ENCODE peak calls at places on chromosomes 6 and 20, in eight cellular contexts. Z is thoracic aorta, E is lower lobe of right lung, H is A549, O is left ventricle myocardium inferior, M is breast epithelium, N is left lung, W is prostate gland. L is an unnamed sample.

GRCh38 chr6:34934516-34934915 is 45.5 kb downstream of the ANKS1A start:
- DNase-seq in Z (peak; percentile 64), E (peak; percentile 79), H (no peak), O (peak; percentile 88), M (peak; percentile 70), N (peak; percentile 48), W (peak; percentile 76), L (no peak)

GRCh38 chr6:14924126-14925024 is 321.5 kb upstream of the JARID2 start:
- DNase-seq in Z (no peak), E (no peak), H (no peak), O (no peak), M (no peak), N (no peak), W (no peak), L (no peak)

GRCh38 chr20:17833036-17833674 is 133.4 kb downstream of the BANF2 start:
- DNase-seq in Z (no peak), E (no peak), H (no peak), O (no peak), M (no peak), N (no peak), W (no peak), L (no peak)

GRCh38 chr20:9838378-9839295 is at the start of gene PAK5:
- DNase-seq in Z (peak; percentile 5), E (peak; percentile 61), H (peak; percentile 68), O (no peak), M (peak; percentile 57), N (peak; percentile 61), W (peak; percentile 82), L (no peak)

GRCh38 chr20:6718660-6719059 is 48.8 kb upstream of the BMP2 start:
- DNase-seq in Z (no peak), E (no peak), H (peak; percentile 39), O (no peak), M (no peak), N (no peak), W (no peak), L (no peak)

GRCh38 chr20:63065911-63066310 is 59.1 kb upstream of the BHLHE23 start:
- DNase-seq in Z (no peak), E (peak; percentile 21), H (no peak), O (peak; percentile 7), M (no peak), N (no peak), W (no peak), L (no peak)

GRCh38 chr6:108844135-108844534 is 4.1 kb upstream of the ARMC2 start:
- DNase-seq in Z (no peak), E (no peak), H (peak; percentile 1), O (no peak), M (no peak), N (no peak), W (no peak), L (no peak)

GRCh38 chr6:36247691-36248090 is 22.2 kb upstream of the PNPLA1 start:
- DNase-seq in Z (no peak), E (no peak), H (no peak), O (no peak), M (no peak), N (no peak), W (no peak), L (no peak)

GRCh38 chr6:107730106-107730505 is 94.0 kb downstream of the SCML4 start:
- DNase-seq in Z (no peak), E (no peak), H (no peak), O (no peak), M (no peak), N (no peak), W (no peak), L (peak; percentile 65)

GRCh38 chr6:42140756-42141602 is 1.4 kb downstream of the C6orf132 start:
- DNase-seq in Z (no peak), E (no peak), H (no peak), O (no peak), M (no peak), N (no peak), W (peak; percentile 34), L (no peak)

GRCh38 chr6:156954781-156955180 is 177.6 kb downstream of the ARID1B start:
- DNase-seq in Z (no peak), E (no peak), H (no peak), O (no peak), M (no peak), N (no peak), W (no peak), L (no peak)

GRCh38 chr6:130425532-130425931 is 59.7 kb downstream of the TMEM200A start:
- DNase-seq in Z (no peak), E (no peak), H (no peak), O (no peak), M (no peak), N (no peak), W (no peak), L (no peak)

DNA sequence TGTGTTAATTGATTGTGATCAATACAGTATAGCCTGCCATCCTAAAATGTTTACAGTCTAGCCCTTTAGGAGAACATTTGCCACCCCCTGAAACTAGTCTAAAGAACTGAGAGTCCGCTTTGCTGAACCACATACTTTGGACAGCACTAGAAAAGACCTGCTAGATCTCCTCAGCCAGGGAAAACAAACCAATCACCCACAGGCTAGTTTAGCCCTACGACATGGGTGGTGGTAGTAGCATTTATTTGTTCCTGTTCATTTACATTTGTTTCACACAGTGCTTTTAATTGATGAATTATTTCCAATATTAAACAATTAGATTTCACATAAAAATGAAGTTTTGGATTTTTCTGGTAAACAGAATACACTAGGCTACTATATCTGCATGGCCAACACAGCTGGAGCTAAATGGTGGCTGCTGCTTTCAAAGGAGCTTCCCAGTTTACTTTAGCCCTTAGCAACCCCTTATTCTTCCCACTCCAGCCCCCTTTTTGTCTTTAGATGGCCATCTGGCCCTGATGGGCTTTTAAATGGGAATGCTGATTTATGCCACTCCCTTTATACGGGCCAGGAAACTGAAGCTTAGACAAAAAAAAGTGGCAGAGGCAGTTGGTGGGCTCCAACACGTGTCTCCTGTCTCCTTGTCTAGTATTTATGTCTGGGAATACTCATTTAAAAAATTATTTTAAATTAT is 72.4 kb downstream of the ADGRG6 start:
- DNase-seq in Z (no peak), E (no peak), H (no peak), O (no peak), M (no peak), N (no peak), W (no peak), L (no peak)
- H3K27ac ChIP-seq in Z (no peak overlapping the region), E (no peak overlapping the region), H (peak overlapping the region; percentile 97), O (peak overlapping the region; percentile 27), M (no peak overlapping the region), N (no peak overlapping the region), W (no peak overlapping the region), L (no peak overlapping the region)

GRCh38 chr20:37693629-37694626 is at the start of gene CTNNBL1:
- DNase-seq in Z (peak; percentile 91), E (peak; percentile 99), H (peak; percentile 97), O (peak; percentile 98), M (peak; percentile 94), N (peak; percentile 98), W (peak; percentile 96), L (peak; percentile 94)
- H3K27ac ChIP-seq in Z (no peak within 1 kb of the TSS), E (peak within 1 kb of the TSS; percentile 47), H (peak within 1 kb of the TSS; percentile 89), O (peak within 1 kb of the TSS; percentile 78), M (peak within 1 kb of the TSS; percentile 62), N (no peak within 1 kb of the TSS), W (peak within 1 kb of the TSS; percentile 67), L (peak within 1 kb of the TSS; percentile 76)

DNA sequence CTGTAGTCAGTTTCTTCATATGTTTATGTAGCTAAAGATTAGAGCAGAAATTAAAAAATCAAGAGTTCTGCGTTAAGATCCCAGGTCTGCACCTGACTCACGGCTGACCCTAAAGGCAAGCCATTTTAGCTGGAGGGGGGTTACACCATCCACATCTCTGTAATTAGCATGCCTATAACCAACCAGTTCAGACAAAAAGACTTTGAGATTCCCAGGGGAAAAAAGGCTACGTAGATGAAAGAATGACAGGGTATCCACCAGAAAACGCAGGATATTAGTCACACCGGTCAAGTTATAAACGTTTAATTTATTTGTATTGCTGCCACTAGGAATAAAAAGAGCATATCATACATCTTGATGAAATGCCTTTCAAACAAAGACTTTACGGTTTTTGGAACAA is 299.1 kb downstream of the FOXC1 start:
- DNase-seq in Z (no peak), E (no peak), H (no peak), O (no peak), M (no peak), N (no peak), W (no peak), L (no peak)
- H3K27ac ChIP-seq in Z (no peak overlapping the region), E (no peak overlapping the region), H (no peak overlapping the region), O (no peak overlapping the region), M (no peak overlapping the region), N (no peak overlapping the region), W (no peak overlapping the region), L (no peak overlapping the region)

DNA sequence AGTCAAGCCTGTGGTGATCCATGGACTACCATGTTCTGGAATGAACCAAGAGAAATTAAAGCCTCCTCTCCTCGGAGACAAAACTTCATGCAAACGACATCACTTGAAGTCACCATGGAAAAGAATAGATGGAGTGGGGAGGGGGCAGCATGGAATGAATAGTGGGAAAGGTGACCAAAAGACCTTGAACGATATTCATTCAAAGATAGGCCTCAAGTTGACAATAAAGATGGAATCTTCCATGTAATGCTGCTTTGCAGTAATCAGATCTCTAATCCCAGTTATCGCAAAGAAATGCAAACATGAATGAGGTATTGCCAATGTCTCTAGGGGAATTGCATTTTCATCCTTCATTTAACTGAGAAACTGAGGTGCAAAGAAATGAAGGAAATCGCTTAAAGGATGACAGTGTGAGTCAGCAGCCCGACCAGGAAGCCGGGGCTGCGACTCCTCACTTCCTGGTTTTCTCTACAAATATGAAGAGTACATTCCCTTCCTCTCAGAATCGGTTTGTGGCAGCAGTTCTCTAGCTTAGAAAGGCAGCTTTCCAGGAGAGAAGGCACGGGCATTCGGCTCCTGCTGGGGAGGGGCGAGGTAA is 65.6 kb upstream of the RREB1 start:
- DNase-seq in Z (no peak), E (peak; percentile 53), H (no peak), O (no peak), M (peak; percentile 37), N (peak; percentile 48), W (peak; percentile 59), L (no peak)
- H3K27ac ChIP-seq in Z (no peak overlapping the region), E (peak overlapping the region; percentile 13), H (peak overlapping the region; percentile 51), O (peak overlapping the region; percentile 83), M (peak overlapping the region; percentile 54), N (no peak overlapping the region), W (no peak overlapping the region), L (no peak overlapping the region)